ENCODE peak calls at places on chromosome 11, in eight cellular contexts. F is stimulated activated CD4-positive, alpha-beta T cell treated with anti-CD3 and anti-CD28 coated beads, Interleukin-2, amount 100 ng/mL, for 48 hours; M is ACHN; J is BE2C; T is central memory CD4-positive, alpha-beta T cell; O is astrocyte of the spinal cord; P is NCI-H748 treated with DMSO at 0.1 percent for 48 hours; N is choroid plexus epithelial cell. K is an unnamed sample.

GRCh38 chr11:45930031-45930794 is 7.8 kb downstream of the LARGE2 start:
- DNase-seq in F (no peak), M (no peak), J (peak; percentile 66), T (peak; percentile 54), O (no peak), P (peak; percentile 56), N (no peak), K (peak; percentile 97)

GRCh38 chr11:85164743-85165142 is 462.4 kb downstream of the DLG2 start:
- DNase-seq in F (no peak), M (no peak), J (no peak), T (no peak), O (no peak), P (no peak), N (no peak), K (no peak)

GRCh38 chr11:31060880-31061279 is 308.7 kb downstream of the DCDC1 start:
- DNase-seq in F (no peak), M (no peak), J (no peak), T (no peak), O (peak; percentile 28), P (no peak), N (peak; percentile 8), K (no peak)

GRCh38 chr11:15668718-15669117 is 554.0 kb downstream of the INSC start:
- DNase-seq in F (no peak), M (no peak), J (no peak), T (no peak), O (no peak), P (no peak), N (no peak), K (no peak)

GRCh38 chr11:130599073-130599654 is 150.7 kb downstream of the ADAMTS15 start:
- DNase-seq in F (no peak), M (no peak), J (no peak), T (no peak), O (peak; percentile 26), P (no peak), N (peak; percentile 74), K (no peak)

GRCh38 chr11:64650923-64651523 is 60.0 kb downstream of the SLC22A12 start:
- DNase-seq in F (no peak), M (peak; percentile 31), J (no peak), T (no peak), O (no peak), P (no peak), N (peak; percentile 64), K (peak; percentile 75)

GRCh38 chr11:123853038-123853437 is 32.4 kb downstream of the TMEM225 start:
- DNase-seq in F (no peak), M (no peak), J (no peak), T (no peak), O (no peak), P (no peak), N (no peak), K (no peak)

GRCh38 chr11:67284811-67285540 is 4.1 kb upstream of the ANKRD13D start:
- DNase-seq in F (no peak), M (no peak), J (no peak), T (no peak), O (no peak), P (no peak), N (no peak), K (no peak)

GRCh38 chr11:133366088-133366487 is 166.2 kb downstream of the OPCML start:
- DNase-seq in F (no peak), M (no peak), J (no peak), T (no peak), O (no peak), P (no peak), N (no peak), K (no peak)

GRCh38 chr11:34234086-34234740 is 123.6 kb downstream of the ABTB2 start:
- DNase-seq in F (peak; percentile 54), M (peak; percentile 80), J (no peak), T (peak; percentile 68), O (peak; percentile 56), P (no peak), N (peak; percentile 77), K (peak; percentile 46)

GRCh38 chr11:131537196-131537595 is 166.8 kb downstream of the NTM start:
- DNase-seq in F (no peak), M (no peak), J (no peak), T (no peak), O (no peak), P (peak; percentile 1), N (no peak), K (no peak)

GRCh38 chr11:2390871-2391662 is 9.5 kb upstream of the TSSC4 start:
- DNase-seq in F (no peak), M (peak; percentile 56), J (peak; percentile 66), T (no peak), O (peak; percentile 79), P (no peak), N (peak; percentile 76), K (peak; percentile 81)

GRCh38 chr11:74739546-74740270 is 8.5 kb upstream of the CHRDL2 start:
- DNase-seq in F (peak; percentile 44), M (peak; percentile 51), J (peak; percentile 66), T (peak; percentile 36), O (peak; percentile 64), P (peak; percentile 40), N (peak; percentile 84), K (peak; percentile 80)

GRCh38 chr11:79262221-79262620 is 178.6 kb downstream of the TENM4 start:
- DNase-seq in F (no peak), M (no peak), J (no peak), T (no peak), O (no peak), P (no peak), N (no peak), K (no peak)

GRCh38 chr11:65224939-65225283 is 36.9 kb upstream of the POLA2 start:
- DNase-seq in F (no peak), M (peak; percentile 46), J (no peak), T (no peak), O (peak; percentile 60), P (no peak), N (peak; percentile 75), K (no peak)

GRCh38 chr11:74650498-74650897 is 58.1 kb downstream of the POLD3 start:
- DNase-seq in F (no peak), M (no peak), J (no peak), T (no peak), O (peak; percentile 33), P (no peak), N (peak; percentile 59), K (no peak)

GRCh38 chr11:109027851-109028250 is 363.0 kb downstream of the DDX10 start:
- DNase-seq in F (no peak), M (peak; percentile 82), J (no peak), T (no peak), O (no peak), P (no peak), N (no peak), K (no peak)

GRCh38 chr11:16226245-16226644 is 130.1 kb downstream of the SOX6 start:
- DNase-seq in F (no peak), M (peak; percentile 27), J (peak; percentile 61), T (no peak), O (peak; percentile 22), P (peak; percentile 94), N (peak; percentile 18), K (no peak)

GRCh38 chr11:19817870-19818269 is 105.2 kb downstream of the NAV2 start:
- DNase-seq in F (no peak), M (no peak), J (no peak), T (no peak), O (no peak), P (no peak), N (no peak), K (no peak)

GRCh38 chr11:61447601-61448551 is 18.0 kb downstream of the SDHAF2 start:
- DNase-seq in F (peak; percentile 3), M (no peak), J (no peak), T (no peak), O (no peak), P (no peak), N (no peak), K (no peak)

GRCh38 chr11:17572359-17572690 is 25.3 kb downstream of the OTOG start:
- DNase-seq in F (no peak), M (no peak), J (no peak), T (no peak), O (no peak), P (no peak), N (no peak), K (peak; percentile 58)

GRCh38 chr11:77151804-77152513 is 23.9 kb downstream of the MYO7A start:
- DNase-seq in F (peak; percentile 51), M (no peak), J (no peak), T (peak; percentile 66), O (no peak), P (no peak), N (peak; percentile 61), K (no peak)

K was measured in Karpas-422.